ENCODE peak calls at places on chromosomes 6 and 20, in four cellular contexts. Q, J, U and G are unnamed samples.

GRCh38 chr20:2242678-2243077 is 53.1 kb upstream of the TGM3 start:
- DNase-seq in U (no peak), Q (no peak), J (no peak), G (no peak)

GRCh38 chr6:7417684-7418083 is 28.1 kb downstream of the RIOK1 start:
- DNase-seq in U (no peak), Q (no peak), J (no peak), G (no peak)

GRCh38 chr6:135128268-135128914 is 52.7 kb upstream of the MYB start:
- DNase-seq in J (no peak), U (no peak), Q (no peak), G (no peak)

GRCh38 chr6:104123227-104123626 is 736.5 kb downstream of the HACE1 start:
- DNase-seq in U (no peak), J (no peak), Q (no peak), G (no peak)

GRCh38 chr6:157527471-157527907 is 146.5 kb downstream of the ZDHHC14 start:
- DNase-seq in U (peak), Q (no peak), J (no peak), G (no peak)

GRCh38 chr20:1364106-1364505 is 28.7 kb downstream of the FKBP1A start:
- DNase-seq in J (no peak), Q (no peak), U (no peak), G (no peak)

GRCh38 chr6:68941345-68941744 is 306.3 kb downstream of the ADGRB3 start:
- DNase-seq in U (no peak), J (no peak), Q (no peak), G (no peak)

GRCh38 chr6:166253277-166254229 is 54.6 kb downstream of the PRR18 start:
- DNase-seq in Q (no peak), J (no peak), U (no peak), G (no peak)

GRCh38 chr20:31990958-31991705 is 19.1 kb upstream of the CCM2L start:
- DNase-seq in Q (no peak), J (no peak), U (no peak), G (no peak)

GRCh38 chr6:95802978-95803377 is 212.8 kb upstream of the FUT9 start:
- DNase-seq in J (no peak), U (no peak), Q (no peak), G (no peak)

GRCh38 chr6:45116714-45117410 is 211.3 kb upstream of the RUNX2 start:
- DNase-seq in Q (no peak), U (no peak), J (no peak), G (no peak)

GRCh38 chr6:42339991-42340401 is 111.7 kb downstream of the TRERF1 start:
- DNase-seq in Q (no peak), J (no peak), U (peak), G (no peak)

GRCh38 chr6:163577404-163577803 is 162.9 kb downstream of the QKI start:
- DNase-seq in U (no peak), J (no peak), Q (no peak), G (no peak)

GRCh38 chr6:17393335-17394191 is at the start of gene CAP2:
- DNase-seq in Q (no peak), J (peak), U (no peak), G (peak)

GRCh38 chr6:43993881-43994523 is 133.2 kb downstream of the MRPL14 start:
- DNase-seq in U (no peak), J (no peak), Q (no peak), G (no peak)

GRCh38 chr6:134436281-134436815 is 118.4 kb upstream of the SGK1 start:
- DNase-seq in U (peak), J (peak), Q (peak), G (peak)

GRCh38 chr20:57476073-57476526 is 48.8 kb downstream of the CTCFL start:
- DNase-seq in U (peak), J (no peak), Q (no peak), G (no peak)
- TF ChIP-seq CEBPB in U (no peak), J (no peak), Q (no peak), G (no peak)

DNA sequence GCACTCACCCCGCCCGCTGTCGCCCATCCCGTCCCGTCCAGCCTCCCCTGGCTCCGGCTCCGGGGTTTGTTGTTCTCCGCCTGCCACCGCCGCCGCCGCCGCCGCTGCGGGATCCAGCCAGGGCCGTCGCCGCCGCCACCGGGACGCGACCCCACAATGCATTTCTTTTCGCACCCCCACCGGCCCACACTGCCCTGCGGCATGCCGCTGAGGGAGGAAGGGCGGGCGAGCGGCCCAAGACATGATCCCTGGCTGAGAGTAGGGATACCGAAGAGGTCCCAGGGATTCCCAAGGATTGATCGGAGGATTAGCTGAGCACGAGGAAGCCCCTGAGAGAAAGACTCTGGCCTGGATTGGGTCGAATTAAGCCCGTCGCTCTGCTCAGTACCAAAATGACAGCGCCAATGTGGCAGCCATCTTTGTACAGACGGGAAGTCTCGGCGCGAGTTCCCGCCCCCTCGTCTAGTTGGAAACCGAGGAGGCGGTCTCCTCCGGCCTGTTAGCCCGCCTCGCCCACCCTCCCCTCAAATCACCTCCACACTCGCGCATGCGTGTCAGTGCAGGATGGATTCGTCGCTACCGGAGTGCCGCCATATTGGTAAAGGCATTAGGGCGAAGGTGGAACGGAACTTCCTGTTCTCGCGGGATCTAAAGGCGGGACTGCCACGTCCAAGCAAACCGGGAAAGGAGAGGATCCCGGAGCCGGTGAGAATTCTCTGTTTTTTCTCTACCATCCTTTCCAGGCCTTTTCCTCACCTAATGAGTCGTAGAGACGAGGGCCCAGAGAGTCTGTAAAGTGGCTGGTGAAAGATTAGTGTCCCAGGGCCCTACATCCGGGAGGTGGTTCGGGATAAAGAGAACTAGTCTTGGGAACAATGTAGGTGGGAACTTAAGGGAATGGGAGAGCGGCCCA is at the start of the genes RXRB and SLC39A7:
- DNase-seq in J (peak), Q (peak), U (peak), G (peak)
- TF ChIP-seq REST in J (no peak), Q (peak), U (no peak), G (peak)

DNA sequence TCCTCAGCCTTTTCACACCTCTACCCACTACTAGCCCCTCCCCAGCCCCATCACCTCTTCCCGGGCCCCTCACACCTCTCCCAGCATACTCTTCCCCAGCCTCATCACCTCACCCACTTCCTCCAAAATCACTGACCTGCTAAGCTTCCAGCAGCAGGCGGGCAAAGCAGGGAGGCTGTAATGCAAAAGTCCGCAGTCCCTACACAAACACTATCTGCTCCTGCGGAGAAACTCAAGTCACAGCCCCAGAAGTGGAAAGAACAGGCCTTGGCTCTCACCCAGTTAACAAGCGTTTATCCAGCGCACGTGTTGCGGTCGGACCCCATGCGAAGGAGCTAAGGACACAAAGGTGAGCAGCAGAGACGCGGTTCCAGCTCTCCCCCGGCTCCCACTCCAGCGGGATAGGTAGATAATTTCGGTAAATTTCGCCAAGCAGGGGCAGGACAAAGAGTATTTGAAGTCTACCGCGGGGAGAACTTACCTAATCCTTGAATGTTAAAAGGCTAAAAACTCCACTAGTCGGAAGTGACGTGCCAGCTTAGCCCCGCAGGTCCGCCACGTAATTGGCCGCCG is 768 bp upstream of the TRIM39 start:
- DNase-seq in U (peak), J (no peak), Q (peak), G (no peak)
- TF ChIP-seq MYC in U (no peak), J (peak), Q (no peak), G (no peak)

GRCh38 chr20:33668087-33668790 is 1.5 kb downstream of the ACTL10 start:
- DNase-seq in U (no peak), J (no peak), Q (peak), G (peak)
- TF ChIP-seq CEBPB in U (no peak), J (no peak), Q (no peak), G (no peak)